ENCODE peak calls at places on chromosomes 16 and 17, in four cellular contexts. One of them, this sample, is unnamed.

GRCh38 chr17:41519501-41520224 is 973 bp upstream of the KRT15 start:
- DNase-seq in NCI-H2081: peak
- DNase-seq in BJ: no peak
- DNase-seq in AG04449: no peak
- DNase-seq in this sample: peak

GRCh38 chr17:82866521-82867214 is 26.8 kb upstream of the ZNF750 start:
- DNase-seq in NCI-H2081: peak
- DNase-seq in BJ: no peak
- DNase-seq in AG04449: no peak
- DNase-seq in this sample: no peak

GRCh38 chr17:36939059-36939943 is 2.0 kb downstream of the LHX1 start:
- DNase-seq in NCI-H2081: no peak
- DNase-seq in BJ: no peak
- DNase-seq in AG04449: no peak
- DNase-seq in this sample: no peak

GRCh38 chr16:20821682-20822081 is 15.4 kb downstream of the REXO5 start:
- DNase-seq in NCI-H2081: no peak
- DNase-seq in BJ: no peak
- DNase-seq in AG04449: no peak
- DNase-seq in this sample: no peak

GRCh38 chr17:17403899-17404576 is 72.8 kb upstream of the MED9 start:
- DNase-seq in NCI-H2081: peak
- DNase-seq in BJ: no peak
- DNase-seq in AG04449: no peak
- DNase-seq in this sample: peak

GRCh38 chr17:11736613-11737289 is 138.5 kb downstream of the DNAH9 start:
- DNase-seq in NCI-H2081: no peak
- DNase-seq in BJ: no peak
- DNase-seq in AG04449: no peak
- DNase-seq in this sample: no peak

GRCh38 chr17:50672831-50673551 is 34.7 kb downstream of the ANKRD40 start:
- DNase-seq in NCI-H2081: no peak
- DNase-seq in BJ: no peak
- DNase-seq in AG04449: no peak
- DNase-seq in this sample: no peak

GRCh38 chr16:83995756-83996155 is 27.7 kb downstream of the NECAB2 start:
- DNase-seq in NCI-H2081: peak
- DNase-seq in BJ: no peak
- DNase-seq in AG04449: no peak
- DNase-seq in this sample: peak

GRCh38 chr16:70151391-70151790 is 22.2 kb upstream of the CLEC18C start:
- DNase-seq in NCI-H2081: no peak
- DNase-seq in BJ: no peak
- DNase-seq in AG04449: no peak
- DNase-seq in this sample: no peak

GRCh38 chr17:32927724-32928526 is at the start of gene TMEM98:
- DNase-seq in NCI-H2081: no peak
- DNase-seq in BJ: no peak
- DNase-seq in AG04449: no peak
- DNase-seq in this sample: peak

GRCh38 chr16:48534601-48535340 is 75.2 kb downstream of the N4BP1 start:
- DNase-seq in NCI-H2081: no peak
- DNase-seq in BJ: no peak
- DNase-seq in AG04449: no peak
- DNase-seq in this sample: no peak

GRCh38 chr17:16953841-16954240 is 18.1 kb downstream of the TNFRSF13B start:
- DNase-seq in NCI-H2081: no peak
- DNase-seq in BJ: no peak
- DNase-seq in AG04449: no peak
- DNase-seq in this sample: no peak

GRCh38 chr16:68764866-68765265 is 27.8 kb downstream of the CDH1 start:
- DNase-seq in NCI-H2081: no peak
- DNase-seq in BJ: no peak
- DNase-seq in AG04449: no peak
- DNase-seq in this sample: no peak

GRCh38 chr17:40038882-40039513 is 15.2 kb downstream of the MED24 start:
- DNase-seq in NCI-H2081: peak
- DNase-seq in BJ: peak
- DNase-seq in AG04449: peak
- DNase-seq in this sample: no peak

This sample was measured in small intestine.